ENCODE peak calls at places on chromosome 17, in five cellular contexts. One of them, this sample, is unnamed.
A peak's percentile ranks its signal among the peaks of the same experiment; 100 is the strongest.

GRCh38 chr17:29246638-29247037 is at the start of gene CRYBA1:
- DNase-seq in skeletal muscle cell: no peak
- DNase-seq in activated CD4-positive, CD25-positive, alpha-beta regulatory T cell: no peak
- DNase-seq in T-cell: no peak
- DNase-seq in neural progenitor cell: peak; percentile 83
- DNase-seq in this sample: no peak

GRCh38 chr17:2056221-2057129 is 1.6 kb downstream of the HIC1 start:
- DNase-seq in skeletal muscle cell: no peak
- DNase-seq in activated CD4-positive, CD25-positive, alpha-beta regulatory T cell: no peak
- DNase-seq in T-cell: peak; percentile 49
- DNase-seq in neural progenitor cell: peak; percentile 71
- DNase-seq in this sample: peak; percentile 51

GRCh38 chr17:43768382-43768781 is 9.8 kb upstream of the SOST start:
- DNase-seq in skeletal muscle cell: no peak
- DNase-seq in activated CD4-positive, CD25-positive, alpha-beta regulatory T cell: no peak
- DNase-seq in T-cell: no peak
- DNase-seq in neural progenitor cell: no peak
- DNase-seq in this sample: no peak

GRCh38 chr17:67477687-67478086 is 100.6 kb downstream of the PITPNC1 start:
- DNase-seq in skeletal muscle cell: no peak
- DNase-seq in activated CD4-positive, CD25-positive, alpha-beta regulatory T cell: no peak
- DNase-seq in T-cell: peak; percentile 53
- DNase-seq in neural progenitor cell: no peak
- DNase-seq in this sample: peak; percentile 13

GRCh38 chr17:77436058-77436442 is 295.3 kb downstream of the SEC14L1 start:
- DNase-seq in skeletal muscle cell: no peak
- DNase-seq in activated CD4-positive, CD25-positive, alpha-beta regulatory T cell: no peak
- DNase-seq in T-cell: no peak
- DNase-seq in neural progenitor cell: peak; percentile 77
- DNase-seq in this sample: no peak

GRCh38 chr17:19728114-19728495 is 11.7 kb upstream of the SLC47A2 start:
- DNase-seq in skeletal muscle cell: peak; percentile 71
- DNase-seq in activated CD4-positive, CD25-positive, alpha-beta regulatory T cell: no peak
- DNase-seq in T-cell: no peak
- DNase-seq in neural progenitor cell: no peak
- DNase-seq in this sample: no peak

GRCh38 chr17:31413871-31414589 is 22.6 kb downstream of the RAB11FIP4 start:
- DNase-seq in skeletal muscle cell: peak; percentile 32
- DNase-seq in activated CD4-positive, CD25-positive, alpha-beta regulatory T cell: no peak
- DNase-seq in T-cell: no peak
- DNase-seq in neural progenitor cell: peak; percentile 90
- DNase-seq in this sample: no peak

GRCh38 chr17:64621772-64622171 is 40.3 kb downstream of the SMURF2 start:
- DNase-seq in skeletal muscle cell: no peak
- DNase-seq in activated CD4-positive, CD25-positive, alpha-beta regulatory T cell: no peak
- DNase-seq in T-cell: no peak
- DNase-seq in neural progenitor cell: no peak
- DNase-seq in this sample: no peak

GRCh38 chr17:62627219-62627903 is at the start of gene MRC2:
- DNase-seq in skeletal muscle cell: peak; percentile 67
- DNase-seq in activated CD4-positive, CD25-positive, alpha-beta regulatory T cell: no peak
- DNase-seq in T-cell: no peak
- DNase-seq in neural progenitor cell: peak; percentile 83
- DNase-seq in this sample: no peak

GRCh38 chr17:42704495-42705494 is 22.5 kb downstream of the CNTNAP1 start:
- DNase-seq in skeletal muscle cell: no peak
- DNase-seq in activated CD4-positive, CD25-positive, alpha-beta regulatory T cell: no peak
- DNase-seq in T-cell: no peak
- DNase-seq in neural progenitor cell: no peak
- DNase-seq in this sample: no peak

GRCh38 chr17:74805543-74805991 is 29.4 kb upstream of the NAT9 start:
- DNase-seq in skeletal muscle cell: no peak
- DNase-seq in activated CD4-positive, CD25-positive, alpha-beta regulatory T cell: no peak
- DNase-seq in T-cell: no peak
- DNase-seq in neural progenitor cell: no peak
- DNase-seq in this sample: no peak

GRCh38 chr17:1605681-1606351 is 22.8 kb downstream of the SLC43A2 start:
- DNase-seq in skeletal muscle cell: no peak
- DNase-seq in activated CD4-positive, CD25-positive, alpha-beta regulatory T cell: no peak
- DNase-seq in T-cell: no peak
- DNase-seq in neural progenitor cell: no peak
- DNase-seq in this sample: no peak

GRCh38 chr17:28252436-28252835 is 66.6 kb upstream of the TMEM97 start:
- DNase-seq in skeletal muscle cell: peak; percentile 29
- DNase-seq in activated CD4-positive, CD25-positive, alpha-beta regulatory T cell: no peak
- DNase-seq in T-cell: no peak
- DNase-seq in neural progenitor cell: no peak
- DNase-seq in this sample: no peak

GRCh38 chr17:82247175-82247823 is 18.5 kb downstream of the SLC16A3 start:
- DNase-seq in skeletal muscle cell: no peak
- DNase-seq in activated CD4-positive, CD25-positive, alpha-beta regulatory T cell: no peak
- DNase-seq in T-cell: no peak
- DNase-seq in neural progenitor cell: no peak
- DNase-seq in this sample: no peak

GRCh38 chr17:74164446-74165045 is 38.9 kb upstream of the RPL38 start:
- DNase-seq in skeletal muscle cell: no peak
- DNase-seq in activated CD4-positive, CD25-positive, alpha-beta regulatory T cell: no peak
- DNase-seq in T-cell: no peak
- DNase-seq in neural progenitor cell: no peak
- DNase-seq in this sample: no peak

GRCh38 chr17:2051388-2052237 is 3.3 kb upstream of the HIC1 start:
- DNase-seq in skeletal muscle cell: no peak
- DNase-seq in activated CD4-positive, CD25-positive, alpha-beta regulatory T cell: no peak
- DNase-seq in T-cell: no peak
- DNase-seq in neural progenitor cell: no peak
- DNase-seq in this sample: no peak

GRCh38 chr17:50514936-50515702 is 6.9 kb downstream of the MYCBPAP start:
- DNase-seq in skeletal muscle cell: peak; percentile 79
- DNase-seq in activated CD4-positive, CD25-positive, alpha-beta regulatory T cell: no peak
- DNase-seq in T-cell: no peak
- DNase-seq in neural progenitor cell: peak; percentile 55
- DNase-seq in this sample: no peak

GRCh38 chr17:48639982-48640857 is 14.1 kb upstream of the HOXB9 start:
- DNase-seq in skeletal muscle cell: no peak
- DNase-seq in activated CD4-positive, CD25-positive, alpha-beta regulatory T cell: no peak
- DNase-seq in T-cell: no peak
- DNase-seq in neural progenitor cell: no peak
- DNase-seq in this sample: no peak

GRCh38 chr17:43701318-43701743 is 39.6 kb upstream of the MEOX1 start:
- DNase-seq in skeletal muscle cell: peak; percentile 38
- DNase-seq in activated CD4-positive, CD25-positive, alpha-beta regulatory T cell: no peak
- DNase-seq in T-cell: peak; percentile 36
- DNase-seq in neural progenitor cell: no peak
- DNase-seq in this sample: no peak

GRCh38 chr17:36544049-36544319 is 735 bp upstream of the GGNBP2 start:
- DNase-seq in skeletal muscle cell: peak; percentile 4
- DNase-seq in activated CD4-positive, CD25-positive, alpha-beta regulatory T cell: no peak
- DNase-seq in T-cell: no peak
- DNase-seq in neural progenitor cell: peak; percentile 50
- DNase-seq in this sample: no peak

GRCh38 chr17:34095101-34095500 is 160.0 kb upstream of the CCL2 start:
- DNase-seq in skeletal muscle cell: no peak
- DNase-seq in activated CD4-positive, CD25-positive, alpha-beta regulatory T cell: no peak
- DNase-seq in T-cell: no peak
- DNase-seq in neural progenitor cell: no peak
- DNase-seq in this sample: no peak

GRCh38 chr17:34312080-34312479 is 7.2 kb upstream of the CCL8 start:
- DNase-seq in skeletal muscle cell: peak; percentile 27
- DNase-seq in activated CD4-positive, CD25-positive, alpha-beta regulatory T cell: no peak
- DNase-seq in T-cell: no peak
- DNase-seq in neural progenitor cell: no peak
- DNase-seq in this sample: no peak

GRCh38 chr17:48873212-48873611 is 19.4 kb upstream of the ATP5MC1 start:
- DNase-seq in skeletal muscle cell: no peak
- DNase-seq in activated CD4-positive, CD25-positive, alpha-beta regulatory T cell: no peak
- DNase-seq in T-cell: no peak
- DNase-seq in neural progenitor cell: no peak
- DNase-seq in this sample: no peak

GRCh38 chr17:74012465-74012864 is 191.0 kb upstream of the RPL38 start:
- DNase-seq in skeletal muscle cell: no peak
- DNase-seq in activated CD4-positive, CD25-positive, alpha-beta regulatory T cell: no peak
- DNase-seq in T-cell: peak; percentile 40
- DNase-seq in neural progenitor cell: no peak
- DNase-seq in this sample: peak; percentile 70

GRCh38 chr17:19354123-19354522 is 8.4 kb downstream of the B9D1 start:
- DNase-seq in skeletal muscle cell: peak; percentile 60
- DNase-seq in activated CD4-positive, CD25-positive, alpha-beta regulatory T cell: no peak
- DNase-seq in T-cell: no peak
- DNase-seq in neural progenitor cell: no peak
- DNase-seq in this sample: no peak

GRCh38 chr17:57451126-57451690 is 194.9 kb downstream of the MSI2 start:
- DNase-seq in skeletal muscle cell: no peak
- DNase-seq in activated CD4-positive, CD25-positive, alpha-beta regulatory T cell: no peak
- DNase-seq in T-cell: no peak
- DNase-seq in neural progenitor cell: no peak
- DNase-seq in this sample: no peak